ENCODE peak calls at places on chromosome 11, in four cellular contexts. I, Y, A and W are unnamed samples.

GRCh38 chr11:128660957-128661356 is 32.9 kb upstream of the FLI1 start:
- DNase-seq in Y (no peak), I (peak; percentile 36), A (no peak), W (no peak)

GRCh38 chr11:115682101-115682500 is 177.9 kb upstream of the CADM1 start:
- DNase-seq in A (no peak), Y (no peak), I (no peak), W (no peak)

GRCh38 chr11:61120865-61121831 is 18.9 kb downstream of the CD5 start:
- DNase-seq in A (peak; percentile 48), I (peak; percentile 45), Y (no peak), W (no peak)

GRCh38 chr11:1054143-1055108 is 17.9 kb upstream of the MUC6 start:
- DNase-seq in I (peak; percentile 54), Y (no peak), A (peak; percentile 24), W (no peak)

GRCh38 chr11:2517016-2517385 is 72.2 kb downstream of the KCNQ1 start:
- DNase-seq in I (no peak), Y (no peak), A (peak; percentile 5), W (peak; percentile 11)

GRCh38 chr11:108902027-108902469 is 237.2 kb downstream of the DDX10 start:
- DNase-seq in A (no peak), Y (no peak), I (no peak), W (no peak)

GRCh38 chr11:23789938-23790371 is 706.9 kb upstream of the LUZP2 start:
- DNase-seq in A (no peak), Y (no peak), I (peak; percentile 26), W (no peak)

GRCh38 chr11:111982019-111982464 is 43.2 kb upstream of the DLAT start:
- DNase-seq in Y (peak; percentile 84), A (peak; percentile 80), I (peak; percentile 53), W (peak; percentile 63)

GRCh38 chr11:68425866-68426380 is 34.6 kb upstream of the PPP6R3 start:
- DNase-seq in I (no peak), Y (no peak), A (no peak), W (no peak)

GRCh38 chr11:101912823-101913284 is 2.0 kb upstream of the CEP126 start:
- DNase-seq in A (no peak), I (peak; percentile 52), Y (no peak), W (no peak)

GRCh38 chr11:109859325-109859724 is 233.9 kb upstream of the ZC3H12C start:
- DNase-seq in I (peak; percentile 66), Y (no peak), A (no peak), W (no peak)

GRCh38 chr11:131692151-131692550 is 321.7 kb downstream of the NTM start:
- DNase-seq in A (no peak), I (no peak), Y (no peak), W (no peak)

GRCh38 chr11:120512727-120513435 is 1.3 kb downstream of the GRIK4 start:
- DNase-seq in Y (no peak), A (peak; percentile 31), I (no peak), W (no peak)
- TF ChIP-seq CTCF in Y (no peak), A (peak; percentile 25), I (no peak), W (no peak)

GRCh38 chr11:32326522-32326921 is 108.8 kb downstream of the WT1 start:
- DNase-seq in Y (no peak), A (no peak), I (peak; percentile 73), W (no peak)

GRCh38 chr11:32325725-32326124 is 109.6 kb downstream of the WT1 start:
- DNase-seq in Y (no peak), I (no peak), A (no peak), W (no peak)

GRCh38 chr11:32328392-32328791 is 106.9 kb downstream of the WT1 start:
- DNase-seq in Y (no peak), A (no peak), I (no peak), W (no peak)

GRCh38 chr11:32325187-32325586 is 110.2 kb downstream of the WT1 start:
- DNase-seq in Y (no peak), A (no peak), I (no peak), W (no peak)

GRCh38 chr11:32323814-32324130 is 111.6 kb downstream of the WT1 start:
- DNase-seq in Y (no peak), I (no peak), A (no peak), W (no peak)
- TF ChIP-seq CTCF in Y (no peak), I (no peak), A (no peak), W (no peak)

GRCh38 chr11:73252577-73253191 is 19.5 kb upstream of the P2RY6 start:
- DNase-seq in Y (peak; percentile 42), I (no peak), A (peak; percentile 35), W (no peak)
- TF ChIP-seq CTCF in Y (peak; percentile 32), I (no peak), A (peak; percentile 30), W (peak; percentile 42)

DNA sequence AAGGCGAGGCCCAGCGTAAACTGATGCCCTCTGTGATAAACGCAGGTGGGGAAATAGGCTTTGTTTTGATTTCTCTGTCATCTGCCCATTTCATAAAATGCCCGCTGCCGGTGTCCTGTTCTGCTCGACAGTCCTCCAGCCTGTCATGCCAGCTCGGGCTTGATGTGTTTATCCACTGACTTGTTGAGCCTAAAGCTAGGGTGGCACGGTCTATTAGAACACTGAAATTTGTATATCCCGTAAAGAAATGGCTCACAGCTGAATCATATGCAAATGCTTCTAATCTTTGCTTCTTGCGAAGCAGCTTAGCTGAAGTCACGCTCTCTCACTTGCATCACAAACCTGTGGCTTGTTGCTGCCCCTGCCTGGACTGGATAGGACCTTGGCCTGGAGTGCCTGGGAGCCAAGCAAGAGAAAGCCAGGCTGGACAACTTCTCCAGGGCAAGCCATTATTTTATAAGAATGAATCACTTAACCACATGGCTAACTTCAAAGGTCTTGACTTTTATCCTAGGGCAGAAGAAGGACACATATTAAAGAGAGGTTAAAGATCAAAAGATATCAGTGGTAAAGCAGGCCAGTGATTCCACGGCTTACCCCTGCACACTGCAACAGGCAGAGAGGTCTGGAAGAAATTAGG is 33.1 kb downstream of the EHF start:
- DNase-seq in Y (peak; percentile 11), I (peak; percentile 97), A (peak; percentile 38), W (no peak)
- TF ChIP-seq CTCF in Y (no peak), I (peak; percentile 9), A (peak; percentile 21), W (no peak)

DNA sequence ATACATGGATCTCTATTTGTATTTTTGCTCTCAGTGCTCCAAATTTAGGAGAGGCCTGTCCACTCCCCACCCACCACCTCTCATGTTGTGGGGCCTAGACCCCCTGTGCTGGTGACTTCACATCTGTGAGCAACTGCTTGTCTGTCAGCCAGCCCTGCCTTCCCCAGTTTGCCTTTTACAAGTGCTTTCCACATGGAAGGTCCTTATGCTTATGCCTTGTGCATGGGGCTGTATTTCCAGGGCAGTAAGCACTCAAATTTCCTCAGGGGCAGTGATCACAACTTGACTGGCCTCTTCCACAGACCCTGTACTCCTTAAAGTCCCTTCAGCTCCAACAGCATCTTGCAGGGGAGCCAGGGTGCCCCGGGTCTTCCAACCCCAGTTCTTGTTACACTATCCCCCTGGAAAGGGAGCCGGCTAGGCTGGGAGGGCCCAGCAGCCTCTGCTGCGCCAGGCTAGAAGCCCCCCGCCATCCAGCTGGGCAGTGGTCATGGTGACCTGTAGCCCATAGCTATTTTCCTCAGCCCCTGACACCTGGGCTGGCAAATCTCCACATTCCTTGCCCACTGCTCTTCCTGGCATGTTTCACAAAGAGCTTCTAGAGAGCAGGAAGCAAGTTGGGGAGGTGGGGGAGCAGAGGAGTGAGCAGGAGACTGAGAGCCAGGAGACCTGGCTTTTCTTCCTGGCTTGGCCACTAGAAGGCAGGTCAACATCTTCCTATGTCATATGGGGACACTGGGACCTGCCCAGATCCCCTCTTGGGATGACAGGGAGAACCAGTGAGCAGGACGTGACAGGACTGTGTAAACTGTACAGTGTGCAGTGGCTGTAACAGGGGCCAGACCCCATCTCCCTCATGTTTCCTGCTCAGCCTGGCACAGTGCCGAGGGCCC is 29.7 kb downstream of the GDPD5 start:
- DNase-seq in I (no peak), Y (peak; percentile 61), A (peak; percentile 72), W (no peak)
- TF ChIP-seq CTCF in I (no peak), Y (peak; percentile 45), A (peak; percentile 87), W (no peak)